ENCODE peak calls at places on chromosomes 2 and 18, in nine cellular contexts. Q is heart left ventricle; M is IMR-90; Z is endothelial cell of umbilical vein; P is adrenal gland; R is H9; O is ascending aorta; H is CD8-positive, alpha-beta T cell; W is CD8-positive, alpha-beta memory T cell. F is an unnamed sample.
A peak's percentile ranks its signal among the peaks of the same experiment; 100 is the strongest.

GRCh38 chr2:118988706-118989105 is 46.7 kb downstream of the MARCO start:
- DNase-seq in Q (no peak), M (no peak), Z (no peak), P (no peak), R (no peak), O (no peak), H (no peak), W (no peak), F (no peak)

GRCh38 chr2:147425437-147426038 is 419.3 kb upstream of the ACVR2A start:
- DNase-seq in Q (no peak), M (no peak), Z (no peak), P (no peak), R (no peak), O (no peak), H (no peak), W (no peak), F (no peak)

GRCh38 chr2:11073251-11073650 is 82.0 kb upstream of the SLC66A3 start:
- DNase-seq in Q (no peak), M (peak; percentile 50), Z (peak; percentile 30), P (peak; percentile 28), R (peak; percentile 87), O (no peak), H (no peak), W (no peak), F (no peak)

GRCh38 chr2:75592028-75592427 is 31.3 kb upstream of the EVA1A start:
- DNase-seq in Q (no peak), M (peak; percentile 76), Z (peak; percentile 38), P (no peak), R (no peak), O (no peak), H (no peak), W (no peak), F (no peak)

GRCh38 chr18:76821875-76822509 is 365 bp upstream of the ZNF236 start:
- DNase-seq in Q (peak; percentile 68), M (peak; percentile 35), Z (peak; percentile 69), P (peak; percentile 47), R (no peak), O (peak; percentile 80), H (peak; percentile 68), W (peak; percentile 79), F (peak; percentile 61)

GRCh38 chr2:96695602-96696001 is 44.3 kb downstream of the LMAN2L start:
- DNase-seq in Q (no peak), M (no peak), Z (no peak), P (no peak), R (no peak), O (no peak), H (no peak), W (no peak), F (no peak)

GRCh38 chr18:3836937-3837336 is 387.0 kb downstream of the TGIF1 start:
- DNase-seq in Q (no peak), M (no peak), Z (no peak), P (no peak), R (no peak), O (no peak), H (no peak), W (no peak), F (no peak)

GRCh38 chr2:232623768-232624553 is 9.4 kb upstream of the EFHD1 start:
- DNase-seq in Q (no peak), M (no peak), Z (no peak), P (no peak), R (no peak), O (no peak), H (no peak), W (no peak), F (no peak)

GRCh38 chr2:48601349-48601748 is 16.3 kb upstream of the GTF2A1L start:
- DNase-seq in Q (no peak), M (peak; percentile 41), Z (no peak), P (no peak), R (peak; percentile 66), O (no peak), H (no peak), W (no peak), F (no peak)

GRCh38 chr2:37985333-37985732 is 60.2 kb downstream of the RMDN2 start:
- DNase-seq in Q (no peak), M (peak; percentile 69), Z (no peak), P (no peak), R (no peak), O (no peak), H (no peak), W (no peak), F (no peak)

GRCh38 chr2:218881744-218882462 is 1.3 kb downstream of the WNT10A start:
- DNase-seq in Q (no peak), M (no peak), Z (no peak), P (no peak), R (no peak), O (no peak), H (no peak), W (peak; percentile 38), F (no peak)
- H3K27me3 ChIP-seq in Q (peaks cover 82% of the 10 kb centered on the region), M (peaks cover 91% of the 10 kb centered on the region), Z (peaks cover 80% of the 10 kb centered on the region), P (peaks cover 51% of the 10 kb centered on the region), R (peaks cover 89% of the 10 kb centered on the region), O (peaks cover 25% of the 10 kb centered on the region), H (no peaks in the 10 kb centered on the region), W (no peaks in the 10 kb centered on the region), F (no peaks in the 10 kb centered on the region)

DNA sequence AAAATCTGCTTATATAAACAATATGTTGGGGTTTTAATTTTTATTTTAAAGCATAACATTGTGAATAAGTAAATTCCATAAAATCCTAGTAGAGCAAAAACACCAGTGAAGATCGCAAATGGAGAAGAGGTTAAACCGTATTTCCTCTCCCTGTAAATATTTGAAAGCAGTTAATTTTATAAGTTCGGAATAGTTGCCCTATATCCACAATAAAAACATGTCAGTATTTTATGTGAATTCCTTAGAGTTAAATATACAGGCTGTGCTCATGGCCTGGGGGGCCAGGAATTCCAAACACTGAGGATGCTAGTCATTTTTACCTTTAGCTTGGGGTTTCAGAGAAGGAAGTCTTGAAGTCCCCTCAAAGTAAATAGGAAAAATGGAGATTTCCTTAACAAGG is 135.0 kb downstream of the FIGN start:
- DNase-seq in Q (no peak), M (no peak), Z (no peak), P (no peak), R (no peak), O (no peak), H (no peak), W (no peak), F (no peak)
- H3K27ac ChIP-seq in Q (no peak overlapping the region), M (no peak overlapping the region), Z (no peak overlapping the region), P (no peak overlapping the region), R (no peak overlapping the region), O (no peak overlapping the region), H (no peak overlapping the region), W (no peak overlapping the region), F (no peak overlapping the region)

GRCh38 chr2:171509945-171510731 is 12.1 kb upstream of the CYBRD1 start:
- DNase-seq in Q (no peak), M (no peak), Z (no peak), P (no peak), R (no peak), O (no peak), H (no peak), W (no peak), F (no peak)
- H3K4me1 ChIP-seq in Q (no peaks in the 10 kb centered on the region), M (no peaks in the 10 kb centered on the region), Z (no peaks in the 10 kb centered on the region), P (peaks cover 19% of the 10 kb centered on the region), R (peaks cover 4% of the 10 kb centered on the region), O (no peaks in the 10 kb centered on the region), H (no peaks in the 10 kb centered on the region), W (no peaks in the 10 kb centered on the region), F (no peaks in the 10 kb centered on the region)

DNA sequence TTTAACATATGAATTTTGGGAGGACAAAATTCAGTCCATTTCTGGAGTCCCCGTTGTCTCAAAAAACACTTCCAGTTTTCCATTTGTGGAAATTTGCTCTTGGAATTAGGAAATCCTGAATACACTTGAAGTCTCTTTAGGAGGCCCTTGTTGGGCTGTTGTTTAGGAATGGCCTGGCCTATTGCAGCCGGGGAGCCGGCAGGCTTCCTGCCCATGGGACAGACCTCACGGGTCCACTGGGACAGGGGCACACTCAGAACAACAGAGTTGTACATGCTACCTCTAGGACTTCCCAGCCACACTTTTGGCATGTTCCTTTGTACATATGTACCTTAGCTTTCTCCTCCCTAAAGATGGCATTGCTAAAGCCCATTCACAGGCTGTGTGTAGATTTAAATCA is 57.3 kb downstream of the ACOXL start:
- DNase-seq in Q (no peak), M (no peak), Z (no peak), P (no peak), R (no peak), O (no peak), H (no peak), W (no peak), F (no peak)
- H3K27me3 ChIP-seq in Q (peaks cover 8% of the 10 kb centered on the region), M (peaks cover 15% of the 10 kb centered on the region), Z (peaks cover 22% of the 10 kb centered on the region), P (no peaks in the 10 kb centered on the region), R (no peaks in the 10 kb centered on the region), O (no peaks in the 10 kb centered on the region), H (no peaks in the 10 kb centered on the region), W (no peaks in the 10 kb centered on the region), F (no peaks in the 10 kb centered on the region)

GRCh38 chr2:202037086-202037485 is 3.4 kb downstream of the FZD7 start:
- DNase-seq in Q (no peak), M (peak; percentile 63), Z (no peak), P (no peak), R (no peak), O (no peak), H (no peak), W (no peak), F (no peak)
- H3K27ac ChIP-seq in Q (peak overlapping the region; percentile 64), M (peak overlapping the region; percentile 94), Z (no peak overlapping the region), P (no peak overlapping the region), R (no peak overlapping the region), O (no peak overlapping the region), H (no peak overlapping the region), W (no peak overlapping the region), F (no peak overlapping the region)

F was measured in effector memory CD4-positive, alpha-beta T cell.